ENCODE peak calls at places on chromosomes 7 and 10, in five cellular contexts. V is fibroblast of mammary gland, M is OCI-LY7, U is fibroblast of pulmonary artery, T is vagina. A is an unnamed sample.

GRCh38 chr7:44057849-44058758 is 7.3 kb downstream of the PGAM2 start:
- DNase-seq in T (no peak), V (no peak), U (no peak), M (peak), A (no peak)

GRCh38 chr7:1548438-1548831 is 7.6 kb downstream of the TMEM184A start:
- DNase-seq in V (no peak), T (no peak), U (no peak), M (no peak), A (no peak)

GRCh38 chr7:14446231-14446630 is 456.3 kb downstream of the DGKB start:
- DNase-seq in V (no peak), U (no peak), T (no peak), M (no peak), A (no peak)

GRCh38 chr10:127863231-127863825 is 29.4 kb downstream of the CLRN3 start:
- DNase-seq in V (peak), T (no peak), M (no peak), U (no peak), A (no peak)

GRCh38 chr10:49512121-49512809 is 26.7 kb downstream of the ERCC6 start:
- DNase-seq in T (no peak), U (peak), V (peak), M (peak), A (peak)

GRCh38 chr10:117221156-117221711 is 19.7 kb upstream of the SLC18A2 start:
- DNase-seq in M (no peak), U (no peak), T (no peak), V (peak), A (no peak)

GRCh38 chr10:86646933-86647332 is 7.4 kb upstream of the OPN4 start:
- DNase-seq in U (no peak), M (no peak), V (no peak), T (peak), A (no peak)

GRCh38 chr10:16437540-16437894 is 707 bp downstream of the PTER start:
- DNase-seq in M (peak), U (no peak), T (no peak), V (no peak), A (no peak)

GRCh38 chr7:101990811-101991418 is 173.5 kb downstream of the CUX1 start:
- DNase-seq in V (no peak), T (no peak), U (no peak), M (peak), A (no peak)

GRCh38 chr10:1679821-1680650 is 57.3 kb downstream of the ADARB2 start:
- DNase-seq in V (no peak), U (no peak), M (no peak), T (no peak), A (no peak)

GRCh38 chr10:114064151-114065045 is 20.7 kb downstream of the ADRB1 start:
- DNase-seq in M (no peak), U (no peak), T (no peak), V (no peak), A (no peak)

GRCh38 chr10:130387936-130388580 is 251.9 kb downstream of the GLRX3 start:
- DNase-seq in M (no peak), T (no peak), U (no peak), V (no peak), A (no peak)

GRCh38 chr10:131726460-131726861 is 174.3 kb upstream of the PPP2R2D start:
- DNase-seq in T (peak), M (no peak), U (no peak), V (no peak), A (no peak)

GRCh38 chr7:421056-421991 is 98.3 kb downstream of the PDGFA start:
- DNase-seq in M (no peak), V (no peak), U (no peak), T (no peak), A (no peak)

GRCh38 chr10:72276013-72276387 is 2.3 kb downstream of the DDIT4 start:
- DNase-seq in U (peak), T (no peak), M (no peak), V (peak), A (peak)

GRCh38 chr7:15041226-15041625 is 138.7 kb upstream of the DGKB start:
- DNase-seq in T (no peak), V (no peak), M (no peak), U (peak), A (peak)

GRCh38 chr7:35037211-35037525 is at the start of gene DPY19L1:
- DNase-seq in V (no peak), M (no peak), U (no peak), T (no peak), A (no peak)

GRCh38 chr7:144407266-144407931 is 3.9 kb upstream of the NOBOX start:
- DNase-seq in V (no peak), U (no peak), M (no peak), T (no peak), A (no peak)

GRCh38 chr7:94452257-94452656 is 57.4 kb upstream of the CASD1 start:
- DNase-seq in U (no peak), M (no peak), V (no peak), T (no peak), A (no peak)

GRCh38 chr7:99305473-99306260 is 20.0 kb upstream of the ARPC1A start:
- DNase-seq in U (peak), T (no peak), V (no peak), M (no peak), A (no peak)

GRCh38 chr10:76649723-76650127 is 987.9 kb downstream of the KCNMA1 start:
- DNase-seq in M (no peak), T (no peak), V (peak), U (peak), A (peak)

GRCh38 chr10:13716161-13717071 is 129.7 kb downstream of the PRPF18 start:
- DNase-seq in M (no peak), U (peak), T (no peak), V (peak), A (peak)

GRCh38 chr10:103942866-103943265 is 24.1 kb upstream of the SLK start:
- DNase-seq in V (peak), T (no peak), U (no peak), M (no peak), A (peak)

GRCh38 chr10:98270026-98270740 is 2.2 kb upstream of the LOXL4 start:
- DNase-seq in U (peak), T (no peak), V (peak), M (no peak), A (no peak)

GRCh38 chr10:75042292-75042974 is 69.0 kb upstream of the SAMD8 start:
- DNase-seq in U (peak), T (no peak), M (no peak), V (peak), A (peak)

GRCh38 chr10:33542747-33543505 is 208.5 kb upstream of the NRP1 start:
- DNase-seq in U (peak), V (peak), T (no peak), M (no peak), A (no peak)

GRCh38 chr7:142890838-142891485 is 5.4 kb upstream of the TRPV6 start:
- DNase-seq in T (no peak), M (no peak), U (no peak), V (no peak), A (no peak)

GRCh38 chr10:43059336-43059720 is 17.5 kb upstream of the RET start:
- DNase-seq in T (no peak), U (no peak), V (no peak), M (no peak), A (no peak)

GRCh38 chr7:30430300-30430699 is 48.3 kb downstream of the NOD1 start:
- DNase-seq in M (no peak), U (peak), V (no peak), T (no peak), A (peak)

GRCh38 chr7:98276241-98276761 is 5.2 kb upstream of the BRI3 start:
- DNase-seq in V (no peak), M (no peak), U (peak), T (no peak), A (peak)

GRCh38 chr10:93554760-93555432 is 11.6 kb upstream of the FFAR4 start:
- DNase-seq in M (peak), T (no peak), V (peak), U (peak), A (peak)

GRCh38 chr10:12710594-12711343 is 290.7 kb downstream of the CCDC3 start:
- DNase-seq in T (no peak), U (peak), M (peak), V (peak), A (peak)

GRCh38 chr10:91077549-91078017 is 142.9 kb upstream of the PCGF5 start:
- DNase-seq in U (peak), M (no peak), T (no peak), V (no peak), A (peak)

GRCh38 chr10:73837072-73837471 is 25.7 kb upstream of the NDST2 start:
- DNase-seq in V (peak), M (no peak), T (no peak), U (peak), A (peak)

GRCh38 chr7:128407751-128408708 is 1.8 kb downstream of the IMPDH1 start:
- DNase-seq in M (no peak), V (no peak), U (no peak), T (no peak), A (no peak)

GRCh38 chr7:90599892-90600555 is 3.9 kb downstream of the CDK14 start:
- DNase-seq in U (peak), M (no peak), T (no peak), V (peak), A (peak)

GRCh38 chr7:96273716-96274115 is 48.2 kb downstream of the SLC25A13 start:
- DNase-seq in T (no peak), M (no peak), U (no peak), V (no peak), A (peak)

GRCh38 chr7:30157217-30157616 is 22.4 kb downstream of the MTURN start:
- DNase-seq in U (no peak), T (no peak), M (no peak), V (no peak), A (no peak)

GRCh38 chr10:26242752-26243151 is 26.2 kb downstream of the GAD2 start:
- DNase-seq in M (no peak), U (no peak), V (no peak), T (no peak), A (no peak)

DNA sequence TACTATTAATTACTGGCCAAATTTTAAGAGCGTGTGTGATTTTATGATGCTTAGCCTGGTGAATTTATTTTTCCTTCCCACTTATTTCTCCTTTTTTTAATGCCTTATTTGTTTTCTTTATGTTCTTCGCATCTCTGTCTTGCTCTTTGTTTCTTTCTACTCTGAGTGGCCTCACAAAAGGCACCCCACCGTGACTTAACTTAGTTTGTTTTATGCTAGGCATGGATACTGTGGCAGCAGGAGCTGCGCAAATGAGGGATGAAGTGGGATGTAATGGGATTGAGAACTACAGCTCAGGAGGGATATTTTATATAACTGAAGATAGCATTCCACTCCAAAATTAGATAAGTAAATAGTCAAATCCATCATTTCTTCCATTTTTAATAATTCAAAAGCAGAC is 1.6 kb upstream of the CACNA2D1 start:
- DNase-seq in M (no peak), V (no peak), U (no peak), T (no peak), A (no peak)
- H3K4me3 ChIP-seq in M (no peak), V (no peak), U (no peak), T (no peak), A (no peak)

GRCh38 chr10:7108141-7108540 is 302.7 kb downstream of the SFMBT2 start:
- DNase-seq in M (no peak), U (no peak), T (no peak), V (no peak), A (no peak)

GRCh38 chr10:7107287-7107686 is 303.5 kb downstream of the SFMBT2 start:
- DNase-seq in U (peak), V (peak), M (no peak), T (peak), A (no peak)

GRCh38 chr10:7111574-7111973 is 299.3 kb downstream of the SFMBT2 start:
- DNase-seq in T (no peak), M (no peak), V (peak), U (peak), A (peak)

GRCh38 chr10:7111089-7111488 is 299.7 kb downstream of the SFMBT2 start:
- DNase-seq in V (no peak), T (no peak), M (no peak), U (no peak), A (no peak)
- H3K4me3 ChIP-seq in V (no peak), T (no peak), M (no peak), U (no peak), A (no peak)

GRCh38 chr10:60534791-60535389 is 145.2 kb upstream of the ANK3 start:
- DNase-seq in M (no peak), U (no peak), V (no peak), T (no peak), A (no peak)
- H3K4me3 ChIP-seq in M (no peak), U (no peak), V (no peak), T (no peak), A (no peak)

GRCh38 chr7:18038391-18038790 is 10.7 kb upstream of the PRPS1L1 start:
- DNase-seq in U (no peak), T (no peak), V (no peak), M (no peak), A (no peak)
- H3K4me3 ChIP-seq in U (no peak), T (no peak), V (no peak), M (no peak), A (no peak)

GRCh38 chr10:125003901-125004467 is 62.1 kb downstream of the ZRANB1 start:
- DNase-seq in M (no peak), V (no peak), T (no peak), U (no peak), A (no peak)
- H3K4me3 ChIP-seq in M (no peak), V (no peak), T (no peak), U (no peak), A (no peak)

GRCh38 chr10:124451227-124451807 is 1.5 kb upstream of the NKX1-2 start:
- DNase-seq in U (no peak), V (no peak), M (no peak), T (no peak), A (no peak)

GRCh38 chr10:124448696-124449169 is 1.1 kb downstream of the NKX1-2 start:
- DNase-seq in M (no peak), V (no peak), U (no peak), T (no peak), A (no peak)

GRCh38 chr10:124450783-124451057 is 885 bp upstream of the NKX1-2 start:
- DNase-seq in U (no peak), T (no peak), V (no peak), M (no peak), A (no peak)

GRCh38 chr10:124449170-124450009 is 445 bp downstream of the NKX1-2 start:
- DNase-seq in U (no peak), M (no peak), V (no peak), T (no peak), A (no peak)

DNA sequence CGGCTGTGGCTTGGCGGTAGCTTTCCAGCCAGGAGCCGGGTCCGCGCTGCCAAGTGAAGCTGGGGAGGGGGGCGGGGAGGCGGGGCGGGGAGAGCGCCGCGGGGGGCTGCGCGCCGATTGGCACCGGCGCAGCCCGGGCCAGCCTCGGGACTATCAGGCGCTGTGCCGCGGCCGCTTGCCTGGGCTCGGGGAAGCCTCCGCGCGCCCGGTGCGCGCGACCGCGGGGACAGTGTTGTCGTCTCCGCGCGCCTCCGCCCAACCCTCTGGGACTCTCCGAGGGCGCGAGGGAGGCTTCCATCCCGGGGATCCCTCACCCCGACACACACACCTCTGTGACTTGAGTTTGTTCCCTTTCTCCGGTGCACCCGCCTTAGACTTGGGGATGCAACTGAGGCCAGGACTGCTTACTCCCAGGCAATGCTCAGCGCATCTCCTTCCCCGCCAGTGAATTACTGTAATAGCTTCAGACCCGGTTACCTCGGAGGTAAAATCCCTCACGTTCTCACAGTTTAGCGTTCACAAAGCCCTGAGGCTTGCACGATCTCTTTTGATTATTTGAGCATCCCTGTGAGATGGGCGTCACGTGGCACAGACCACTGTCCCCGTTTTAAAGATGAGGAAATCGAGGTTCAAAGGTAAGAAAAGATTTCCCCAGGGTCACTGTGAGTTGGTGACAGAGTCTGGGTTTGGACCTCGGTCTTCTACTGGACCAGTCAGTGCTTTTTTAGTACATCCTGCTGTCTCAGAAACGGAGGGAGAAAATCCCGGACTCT is at the start of gene NKX1-2:
- DNase-seq in U (no peak), T (no peak), M (no peak), V (no peak), A (peak)
- H3K4me3 ChIP-seq in U (no peak), T (peak), M (no peak), V (no peak), A (no peak)

GRCh38 chr7:16587129-16587528 is 58.4 kb downstream of the ANKMY2 start:
- DNase-seq in U (no peak), M (no peak), T (no peak), V (no peak), A (no peak)

GRCh38 chr7:16583834-16584233 is 57.2 kb downstream of the LRRC72 start:
- DNase-seq in T (no peak), U (no peak), M (no peak), V (no peak), A (no peak)

GRCh38 chr7:16586081-16586874 is 59.3 kb downstream of the ANKMY2 start:
- DNase-seq in M (no peak), T (no peak), V (no peak), U (peak), A (peak)

GRCh38 chr7:16587785-16588184 is 57.8 kb downstream of the ANKMY2 start:
- DNase-seq in U (no peak), M (no peak), V (no peak), T (no peak), A (no peak)

DNA sequence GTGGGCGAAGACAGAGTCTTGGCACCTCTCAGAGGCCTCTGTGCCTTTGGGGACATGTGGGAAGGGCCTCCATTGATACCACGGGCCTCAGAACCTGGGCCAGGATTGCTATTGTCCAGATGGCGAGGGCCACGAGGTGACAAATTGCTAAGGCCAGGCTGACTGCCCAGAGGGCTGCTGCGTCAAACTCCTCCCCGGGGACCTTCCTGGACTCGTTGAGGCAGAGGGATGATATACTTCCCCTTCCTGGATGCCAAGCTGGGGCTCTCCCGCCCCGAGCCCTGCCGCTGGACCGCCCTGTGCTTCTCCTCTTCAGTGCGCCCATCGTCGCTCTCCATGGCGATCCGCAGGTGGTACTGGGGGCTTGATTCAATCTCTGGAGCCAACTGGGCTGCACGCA is 58.9 kb downstream of the LRRC72 start:
- DNase-seq in T (no peak), U (no peak), M (no peak), V (no peak), A (no peak)
- H3K4me3 ChIP-seq in T (no peak), U (no peak), M (no peak), V (no peak), A (no peak)

GRCh38 chr10:22667093-22667480 is 47.3 kb downstream of the PIP4K2A start:
- DNase-seq in V (no peak), T (no peak), M (no peak), U (no peak), A (no peak)

GRCh38 chr10:22670796-22671195 is 43.6 kb downstream of the PIP4K2A start:
- DNase-seq in V (peak), M (no peak), U (peak), T (no peak), A (no peak)

GRCh38 chr10:22672594-22673392 is 41.6 kb downstream of the PIP4K2A start:
- DNase-seq in M (no peak), V (no peak), T (no peak), U (no peak), A (no peak)

GRCh38 chr10:22666287-22667092 is 47.9 kb downstream of the PIP4K2A start:
- DNase-seq in U (peak), T (no peak), M (peak), V (no peak), A (peak)

GRCh38 chr10:22669163-22669711 is 45.1 kb downstream of the PIP4K2A start:
- DNase-seq in V (no peak), T (no peak), U (no peak), M (no peak), A (no peak)
- H3K4me3 ChIP-seq in V (no peak), T (no peak), U (no peak), M (no peak), A (no peak)

A was measured in choroid plexus epithelial cell.